ENCODE peak calls at places on chromosome 1, in nine cellular contexts. One of them, this sample, is unnamed.

GRCh38 chr1:244427647-244428046 is 24.1 kb downstream of the ADSS2 start:
- DNase-seq in right cardiac atrium: no peak
- DNase-seq in cardiac fibroblast: no peak
- DNase-seq in lower leg skin: no peak
- DNase-seq in NB4: no peak
- DNase-seq in dorsolateral prefrontal cortex: no peak
- DNase-seq in A549: no peak
- DNase-seq in CD8-positive, alpha-beta memory T cell: no peak
- DNase-seq in fibroblast of pulmonary artery: no peak
- DNase-seq in this sample: no peak

GRCh38 chr1:48227165-48228013 is 4.9 kb downstream of the SLC5A9 start:
- DNase-seq in fibroblast of pulmonary artery: no peak
- DNase-seq in cardiac fibroblast: no peak
- DNase-seq in dorsolateral prefrontal cortex: no peak
- DNase-seq in CD8-positive, alpha-beta memory T cell: no peak
- DNase-seq in A549: no peak
- DNase-seq in lower leg skin: no peak
- DNase-seq in NB4: peak; percentile 6
- DNase-seq in right cardiac atrium: no peak
- DNase-seq in this sample: no peak

GRCh38 chr1:202662081-202662480 is 48.2 kb downstream of the SYT2 start:
- DNase-seq in dorsolateral prefrontal cortex: no peak
- DNase-seq in lower leg skin: no peak
- DNase-seq in cardiac fibroblast: no peak
- DNase-seq in CD8-positive, alpha-beta memory T cell: no peak
- DNase-seq in A549: no peak
- DNase-seq in right cardiac atrium: no peak
- DNase-seq in fibroblast of pulmonary artery: no peak
- DNase-seq in NB4: no peak
- DNase-seq in this sample: no peak

GRCh38 chr1:27652505-27652904 is 17.5 kb upstream of the FGR start:
- DNase-seq in cardiac fibroblast: no peak
- DNase-seq in A549: no peak
- DNase-seq in NB4: no peak
- DNase-seq in lower leg skin: no peak
- DNase-seq in right cardiac atrium: no peak
- DNase-seq in fibroblast of pulmonary artery: no peak
- DNase-seq in CD8-positive, alpha-beta memory T cell: no peak
- DNase-seq in dorsolateral prefrontal cortex: no peak
- DNase-seq in this sample: no peak

GRCh38 chr1:204837440-204838084 is 33.1 kb upstream of the NFASC start:
- DNase-seq in lower leg skin: no peak
- DNase-seq in fibroblast of pulmonary artery: peak; percentile 71
- DNase-seq in cardiac fibroblast: peak; percentile 54
- DNase-seq in NB4: peak; percentile 50
- DNase-seq in dorsolateral prefrontal cortex: no peak
- DNase-seq in A549: peak; percentile 45
- DNase-seq in right cardiac atrium: no peak
- DNase-seq in CD8-positive, alpha-beta memory T cell: no peak
- DNase-seq in this sample: peak; percentile 46

GRCh38 chr1:245969274-245969673 is 537.8 kb downstream of the SMYD3 start:
- DNase-seq in cardiac fibroblast: peak; percentile 79
- DNase-seq in fibroblast of pulmonary artery: peak; percentile 66
- DNase-seq in NB4: no peak
- DNase-seq in dorsolateral prefrontal cortex: no peak
- DNase-seq in lower leg skin: no peak
- DNase-seq in right cardiac atrium: no peak
- DNase-seq in CD8-positive, alpha-beta memory T cell: no peak
- DNase-seq in A549: no peak
- DNase-seq in this sample: peak; percentile 82

GRCh38 chr1:99745061-99745460 is 21.4 kb downstream of the FRRS1 start:
- DNase-seq in A549: no peak
- DNase-seq in fibroblast of pulmonary artery: no peak
- DNase-seq in lower leg skin: no peak
- DNase-seq in CD8-positive, alpha-beta memory T cell: no peak
- DNase-seq in right cardiac atrium: no peak
- DNase-seq in dorsolateral prefrontal cortex: no peak
- DNase-seq in cardiac fibroblast: no peak
- DNase-seq in NB4: no peak
- DNase-seq in this sample: no peak

GRCh38 chr1:211335507-211336157 is 9.0 kb downstream of the TRAF5 start:
- DNase-seq in cardiac fibroblast: no peak
- DNase-seq in lower leg skin: no peak
- DNase-seq in A549: no peak
- DNase-seq in dorsolateral prefrontal cortex: no peak
- DNase-seq in right cardiac atrium: no peak
- DNase-seq in fibroblast of pulmonary artery: no peak
- DNase-seq in CD8-positive, alpha-beta memory T cell: no peak
- DNase-seq in NB4: no peak
- DNase-seq in this sample: no peak

GRCh38 chr1:53895421-53895820 is 1.4 kb downstream of the DIO1 start:
- DNase-seq in A549: no peak
- DNase-seq in lower leg skin: peak; percentile 73
- DNase-seq in fibroblast of pulmonary artery: no peak
- DNase-seq in right cardiac atrium: no peak
- DNase-seq in NB4: no peak
- DNase-seq in CD8-positive, alpha-beta memory T cell: no peak
- DNase-seq in dorsolateral prefrontal cortex: no peak
- DNase-seq in cardiac fibroblast: no peak
- DNase-seq in this sample: no peak

GRCh38 chr1:53893999-53894636 is at the start of gene DIO1:
- DNase-seq in dorsolateral prefrontal cortex: no peak
- DNase-seq in fibroblast of pulmonary artery: no peak
- DNase-seq in lower leg skin: peak; percentile 67
- DNase-seq in cardiac fibroblast: no peak
- DNase-seq in A549: no peak
- DNase-seq in NB4: no peak
- DNase-seq in CD8-positive, alpha-beta memory T cell: no peak
- DNase-seq in right cardiac atrium: no peak
- DNase-seq in this sample: no peak

GRCh38 chr1:53892911-53893310 is 1.1 kb upstream of the DIO1 start:
- DNase-seq in cardiac fibroblast: no peak
- DNase-seq in right cardiac atrium: no peak
- DNase-seq in dorsolateral prefrontal cortex: peak; percentile 35
- DNase-seq in lower leg skin: no peak
- DNase-seq in NB4: no peak
- DNase-seq in fibroblast of pulmonary artery: no peak
- DNase-seq in CD8-positive, alpha-beta memory T cell: no peak
- DNase-seq in A549: no peak
- DNase-seq in this sample: no peak

GRCh38 chr1:53896673-53897229 is 2.8 kb downstream of the DIO1 start:
- DNase-seq in CD8-positive, alpha-beta memory T cell: no peak
- DNase-seq in lower leg skin: no peak
- DNase-seq in A549: no peak
- DNase-seq in fibroblast of pulmonary artery: peak; percentile 69
- DNase-seq in right cardiac atrium: no peak
- DNase-seq in NB4: no peak
- DNase-seq in cardiac fibroblast: peak; percentile 56
- DNase-seq in dorsolateral prefrontal cortex: no peak
- DNase-seq in this sample: no peak

DNA sequence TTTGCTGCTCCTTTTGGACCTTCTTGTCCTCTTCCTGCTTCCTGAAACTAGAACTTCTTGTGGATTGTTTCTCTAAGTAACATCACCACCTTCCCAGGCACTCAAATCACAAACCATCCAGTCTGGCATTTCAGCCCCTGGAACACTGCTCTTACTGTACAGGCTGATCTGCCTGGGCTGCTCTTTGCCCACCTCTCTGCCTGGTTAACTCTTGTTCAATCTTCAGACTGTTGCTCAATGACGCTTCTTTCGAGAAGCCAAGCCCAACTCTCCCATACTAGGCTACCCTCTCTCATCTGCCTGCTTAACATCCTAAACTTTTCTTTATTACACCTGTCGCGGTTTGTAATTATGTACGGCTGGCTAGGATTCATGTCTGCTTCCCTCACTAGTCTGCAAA is 657 bp downstream of the DIO1 start:
- DNase-seq in CD8-positive, alpha-beta memory T cell: no peak
- DNase-seq in lower leg skin: peak; percentile 74
- DNase-seq in right cardiac atrium: no peak
- DNase-seq in dorsolateral prefrontal cortex: no peak
- DNase-seq in cardiac fibroblast: no peak
- DNase-seq in fibroblast of pulmonary artery: no peak
- DNase-seq in A549: no peak
- DNase-seq in NB4: no peak
- DNase-seq in this sample: no peak
- H3K4me3 ChIP-seq in CD8-positive, alpha-beta memory T cell: no peak overlapping the region
- H3K4me3 ChIP-seq in lower leg skin: no peak overlapping the region
- H3K4me3 ChIP-seq in right cardiac atrium: no peak overlapping the region
- H3K4me3 ChIP-seq in dorsolateral prefrontal cortex: no peak overlapping the region
- H3K4me3 ChIP-seq in cardiac fibroblast: no peak overlapping the region
- H3K4me3 ChIP-seq in fibroblast of pulmonary artery: no peak overlapping the region
- H3K4me3 ChIP-seq in A549: no peak overlapping the region
- H3K4me3 ChIP-seq in NB4: no peak overlapping the region
- H3K4me3 ChIP-seq in this sample: no peak overlapping the region

GRCh38 chr1:9731051-9731537 is 79.6 kb downstream of the PIK3CD start:
- DNase-seq in NB4: no peak
- DNase-seq in cardiac fibroblast: no peak
- DNase-seq in fibroblast of pulmonary artery: no peak
- DNase-seq in lower leg skin: no peak
- DNase-seq in right cardiac atrium: peak; percentile 45
- DNase-seq in dorsolateral prefrontal cortex: no peak
- DNase-seq in A549: no peak
- DNase-seq in CD8-positive, alpha-beta memory T cell: no peak
- DNase-seq in this sample: no peak

GRCh38 chr1:9730096-9730901 is 78.8 kb downstream of the PIK3CD start:
- DNase-seq in NB4: no peak
- DNase-seq in A549: no peak
- DNase-seq in lower leg skin: no peak
- DNase-seq in dorsolateral prefrontal cortex: no peak
- DNase-seq in right cardiac atrium: peak; percentile 78
- DNase-seq in cardiac fibroblast: no peak
- DNase-seq in CD8-positive, alpha-beta memory T cell: no peak
- DNase-seq in fibroblast of pulmonary artery: no peak
- DNase-seq in this sample: no peak

GRCh38 chr1:9731561-9731960 is 80.0 kb downstream of the PIK3CD start:
- DNase-seq in right cardiac atrium: peak; percentile 54
- DNase-seq in CD8-positive, alpha-beta memory T cell: no peak
- DNase-seq in NB4: no peak
- DNase-seq in cardiac fibroblast: no peak
- DNase-seq in dorsolateral prefrontal cortex: no peak
- DNase-seq in lower leg skin: no peak
- DNase-seq in A549: no peak
- DNase-seq in fibroblast of pulmonary artery: no peak
- DNase-seq in this sample: no peak

GRCh38 chr1:9733160-9733789 is 81.7 kb downstream of the PIK3CD start:
- DNase-seq in right cardiac atrium: peak; percentile 12
- DNase-seq in A549: no peak
- DNase-seq in fibroblast of pulmonary artery: no peak
- DNase-seq in CD8-positive, alpha-beta memory T cell: no peak
- DNase-seq in cardiac fibroblast: no peak
- DNase-seq in NB4: no peak
- DNase-seq in lower leg skin: no peak
- DNase-seq in dorsolateral prefrontal cortex: no peak
- DNase-seq in this sample: no peak

GRCh38 chr1:9732123-9732971 is 80.8 kb downstream of the PIK3CD start:
- DNase-seq in cardiac fibroblast: no peak
- DNase-seq in fibroblast of pulmonary artery: no peak
- DNase-seq in CD8-positive, alpha-beta memory T cell: no peak
- DNase-seq in A549: no peak
- DNase-seq in lower leg skin: no peak
- DNase-seq in right cardiac atrium: peak; percentile 36
- DNase-seq in NB4: peak; percentile 22
- DNase-seq in dorsolateral prefrontal cortex: no peak
- DNase-seq in this sample: no peak
- H3K4me3 ChIP-seq in cardiac fibroblast: no peak overlapping the region
- H3K4me3 ChIP-seq in fibroblast of pulmonary artery: no peak overlapping the region
- H3K4me3 ChIP-seq in CD8-positive, alpha-beta memory T cell: no peak overlapping the region
- H3K4me3 ChIP-seq in A549: no peak overlapping the region
- H3K4me3 ChIP-seq in lower leg skin: no peak overlapping the region
- H3K4me3 ChIP-seq in right cardiac atrium: no peak overlapping the region
- H3K4me3 ChIP-seq in NB4: no peak overlapping the region
- H3K4me3 ChIP-seq in dorsolateral prefrontal cortex: no peak overlapping the region
- H3K4me3 ChIP-seq in this sample: no peak overlapping the region

GRCh38 chr1:14896381-14897079 is 257.0 kb upstream of the TMEM51 start:
- DNase-seq in lower leg skin: no peak
- DNase-seq in cardiac fibroblast: no peak
- DNase-seq in fibroblast of pulmonary artery: no peak
- DNase-seq in A549: no peak
- DNase-seq in CD8-positive, alpha-beta memory T cell: no peak
- DNase-seq in NB4: no peak
- DNase-seq in right cardiac atrium: no peak
- DNase-seq in dorsolateral prefrontal cortex: no peak
- DNase-seq in this sample: peak; percentile 24

GRCh38 chr1:14894811-14895524 is 258.6 kb upstream of the TMEM51 start:
- DNase-seq in CD8-positive, alpha-beta memory T cell: no peak
- DNase-seq in A549: no peak
- DNase-seq in dorsolateral prefrontal cortex: peak; percentile 40
- DNase-seq in NB4: no peak
- DNase-seq in right cardiac atrium: no peak
- DNase-seq in fibroblast of pulmonary artery: no peak
- DNase-seq in lower leg skin: no peak
- DNase-seq in cardiac fibroblast: no peak
- DNase-seq in this sample: no peak

GRCh38 chr1:14897080-14897449 is 256.5 kb upstream of the TMEM51 start:
- DNase-seq in cardiac fibroblast: peak; percentile 7
- DNase-seq in CD8-positive, alpha-beta memory T cell: no peak
- DNase-seq in dorsolateral prefrontal cortex: no peak
- DNase-seq in fibroblast of pulmonary artery: peak; percentile 7
- DNase-seq in right cardiac atrium: no peak
- DNase-seq in NB4: peak; percentile 43
- DNase-seq in A549: peak; percentile 46
- DNase-seq in lower leg skin: no peak
- DNase-seq in this sample: no peak

GRCh38 chr1:14897997-14898645 is 255.4 kb upstream of the TMEM51 start:
- DNase-seq in lower leg skin: no peak
- DNase-seq in NB4: no peak
- DNase-seq in dorsolateral prefrontal cortex: no peak
- DNase-seq in CD8-positive, alpha-beta memory T cell: no peak
- DNase-seq in A549: no peak
- DNase-seq in cardiac fibroblast: no peak
- DNase-seq in right cardiac atrium: no peak
- DNase-seq in fibroblast of pulmonary artery: no peak
- DNase-seq in this sample: no peak

GRCh38 chr1:14895727-14896126 is 257.8 kb upstream of the TMEM51 start:
- DNase-seq in NB4: no peak
- DNase-seq in fibroblast of pulmonary artery: no peak
- DNase-seq in CD8-positive, alpha-beta memory T cell: no peak
- DNase-seq in right cardiac atrium: no peak
- DNase-seq in lower leg skin: no peak
- DNase-seq in dorsolateral prefrontal cortex: no peak
- DNase-seq in cardiac fibroblast: no peak
- DNase-seq in A549: no peak
- DNase-seq in this sample: no peak
- H3K4me3 ChIP-seq in NB4: no peak overlapping the region
- H3K4me3 ChIP-seq in fibroblast of pulmonary artery: no peak overlapping the region
- H3K4me3 ChIP-seq in CD8-positive, alpha-beta memory T cell: no peak overlapping the region
- H3K4me3 ChIP-seq in right cardiac atrium: no peak overlapping the region
- H3K4me3 ChIP-seq in lower leg skin: no peak overlapping the region
- H3K4me3 ChIP-seq in dorsolateral prefrontal cortex: no peak overlapping the region
- H3K4me3 ChIP-seq in cardiac fibroblast: no peak overlapping the region
- H3K4me3 ChIP-seq in A549: no peak overlapping the region
- H3K4me3 ChIP-seq in this sample: no peak overlapping the region

DNA sequence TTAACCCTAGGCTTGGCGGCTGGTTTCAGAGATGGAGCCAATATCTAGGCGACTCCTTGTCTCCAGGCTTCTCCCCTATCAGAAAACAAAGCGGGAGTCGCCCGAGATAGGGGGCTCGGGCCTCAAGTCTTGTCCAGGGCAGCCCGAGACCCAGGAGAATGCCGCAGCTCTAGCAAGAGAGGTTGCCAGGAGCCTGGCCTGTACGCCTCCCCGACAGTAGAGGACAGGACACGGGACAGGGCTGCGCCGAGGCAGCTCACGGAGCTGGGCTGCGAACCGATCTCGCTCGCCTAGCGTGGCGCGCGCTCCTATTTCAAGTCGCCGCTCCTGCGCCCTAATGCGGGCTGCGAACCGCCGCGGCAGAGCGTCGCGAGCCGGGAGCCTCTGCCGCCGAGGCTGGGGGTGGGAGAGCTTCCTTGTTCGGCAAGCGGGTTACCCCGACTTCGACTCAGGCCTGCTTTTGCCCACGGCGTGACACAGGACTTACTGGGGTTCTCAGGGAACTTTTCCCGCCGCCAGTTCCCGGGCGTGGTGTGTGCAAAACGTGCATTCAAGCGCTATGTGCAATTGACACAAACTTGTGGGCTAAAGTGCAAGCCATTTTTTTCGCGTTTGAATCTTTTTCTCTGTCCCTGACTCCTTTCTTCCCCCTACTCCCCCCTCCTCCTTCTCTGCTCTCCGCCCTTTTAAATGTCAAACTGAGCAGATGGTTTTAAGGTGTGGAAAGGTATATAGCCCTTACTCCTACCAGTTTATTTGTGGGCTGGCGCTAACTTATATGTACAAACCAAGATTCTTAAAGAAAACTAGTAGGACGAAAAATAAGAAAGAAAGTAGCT is 2.4 kb upstream of the PROX1 start:
- DNase-seq in right cardiac atrium: peak; percentile 64
- DNase-seq in CD8-positive, alpha-beta memory T cell: no peak
- DNase-seq in lower leg skin: no peak
- DNase-seq in A549: no peak
- DNase-seq in fibroblast of pulmonary artery: no peak
- DNase-seq in cardiac fibroblast: no peak
- DNase-seq in NB4: no peak
- DNase-seq in dorsolateral prefrontal cortex: no peak
- DNase-seq in this sample: no peak
- H3K4me3 ChIP-seq in right cardiac atrium: peak overlapping the region; percentile 74
- H3K4me3 ChIP-seq in CD8-positive, alpha-beta memory T cell: no peak overlapping the region
- H3K4me3 ChIP-seq in lower leg skin: no peak overlapping the region
- H3K4me3 ChIP-seq in A549: no peak overlapping the region
- H3K4me3 ChIP-seq in fibroblast of pulmonary artery: no peak overlapping the region
- H3K4me3 ChIP-seq in cardiac fibroblast: no peak overlapping the region
- H3K4me3 ChIP-seq in NB4: no peak overlapping the region
- H3K4me3 ChIP-seq in dorsolateral prefrontal cortex: peak overlapping the region; percentile 17
- H3K4me3 ChIP-seq in this sample: no peak overlapping the region